ENCODE peak calls at places on chromosomes 13 and 19, in five cellular contexts. O, B, J, Q and C are unnamed samples.

GRCh38 chr19:400976-401835 is 7.7 kb downstream of the C2CD4C start:
- DNase-seq in O (no peak), B (peak), J (no peak), Q (no peak), C (no peak)

GRCh38 chr19:18143902-18144301 is 9.1 kb upstream of the PIK3R2 start:
- DNase-seq in O (no peak), B (no peak), J (no peak), Q (no peak), C (no peak)

GRCh38 chr13:44084146-44084545 is 204.4 kb downstream of the LACC1 start:
- DNase-seq in O (no peak), B (no peak), J (no peak), Q (no peak), C (no peak)

GRCh38 chr13:99269627-99270252 is 11.6 kb upstream of the GPR18 start:
- DNase-seq in O (no peak), B (no peak), J (peak), Q (no peak), C (no peak)

GRCh38 chr13:95834134-95834765 is 157.3 kb downstream of the DNAJC3 start:
- DNase-seq in O (peak), B (peak), J (peak), Q (peak), C (peak)

GRCh38 chr13:46124531-46124966 is 19.7 kb upstream of the CPB2 start:
- DNase-seq in O (no peak), B (no peak), J (no peak), Q (no peak), C (no peak)

GRCh38 chr19:50843205-50843604 is 9.8 kb upstream of the KLK15 start:
- DNase-seq in O (no peak), B (no peak), J (no peak), Q (no peak), C (no peak)

GRCh38 chr13:23991119-23991518 is 93.8 kb upstream of the C1QTNF9B start:
- DNase-seq in O (no peak), B (no peak), J (no peak), Q (no peak), C (no peak)

GRCh38 chr19:3025516-3025890 is 3.6 kb downstream of the TLE2 start:
- DNase-seq in O (no peak), B (no peak), J (no peak), Q (no peak), C (no peak)

GRCh38 chr13:99431927-99432636 is 69.2 kb upstream of the TM9SF2 start:
- DNase-seq in O (peak), B (no peak), J (no peak), Q (no peak), C (no peak)

GRCh38 chr13:35470671-35471465 is 5.6 kb downstream of the MAB21L1 start:
- DNase-seq in O (no peak), B (peak), J (no peak), Q (no peak), C (no peak)

GRCh38 chr19:43726736-43727592 is 11.1 kb downstream of the IRGC start:
- DNase-seq in O (peak), B (no peak), J (no peak), Q (no peak), C (no peak)

GRCh38 chr19:16125738-16126495 is 14.2 kb downstream of the RAB8A start:
- DNase-seq in O (no peak), B (no peak), J (no peak), Q (no peak), C (no peak)

GRCh38 chr13:107864543-107865460 is 350.5 kb downstream of the LIG4 start:
- DNase-seq in O (no peak), B (no peak), J (peak), Q (peak), C (no peak)

GRCh38 chr13:73987618-73988017 is 146.6 kb downstream of the KLF12 start:
- DNase-seq in O (no peak), B (no peak), J (no peak), Q (no peak), C (no peak)

GRCh38 chr19:42683917-42684513 is 56.3 kb downstream of the PSG3 start:
- DNase-seq in O (no peak), B (peak), J (peak), Q (peak), C (no peak)

GRCh38 chr19:45901432-45901903 is 945 bp downstream of the MYPOP start:
- DNase-seq in O (no peak), B (no peak), J (no peak), Q (no peak), C (peak)

GRCh38 chr13:65592757-65593156 is 1637.4 kb downstream of the PCDH9 start:
- DNase-seq in O (no peak), B (no peak), J (no peak), Q (no peak), C (no peak)

GRCh38 chr19:55677572-55678028 is 2.6 kb downstream of the EPN1 start:
- DNase-seq in O (no peak), B (no peak), J (no peak), Q (no peak), C (no peak)

GRCh38 chr19:10420444-10421239 is at the start of gene PDE4A:
- DNase-seq in O (no peak), B (peak), J (no peak), Q (no peak), C (no peak)
- TF ChIP-seq SUZ12 in O (no peak), B (no peak), J (no peak), Q (no peak), C (no peak)

GRCh38 chr19:47065242-47065641 is 16.8 kb upstream of the TMEM160 start:
- DNase-seq in O (no peak), B (no peak), J (no peak), Q (no peak), C (no peak)
- TF ChIP-seq SUZ12 in O (no peak), B (no peak), J (no peak), Q (no peak), C (no peak)

GRCh38 chr19:31498781-31499180 is 149.5 kb upstream of the TSHZ3 start:
- DNase-seq in O (no peak), B (no peak), J (no peak), Q (no peak), C (no peak)

GRCh38 chr19:31496076-31496475 is 146.8 kb upstream of the TSHZ3 start:
- DNase-seq in O (no peak), B (no peak), J (no peak), Q (no peak), C (no peak)

GRCh38 chr19:31499281-31499680 is 150.0 kb upstream of the TSHZ3 start:
- DNase-seq in O (no peak), B (peak), J (no peak), Q (no peak), C (no peak)

GRCh38 chr19:31499826-31500539 is 150.7 kb upstream of the TSHZ3 start:
- DNase-seq in O (no peak), B (peak), J (no peak), Q (no peak), C (no peak)

DNA sequence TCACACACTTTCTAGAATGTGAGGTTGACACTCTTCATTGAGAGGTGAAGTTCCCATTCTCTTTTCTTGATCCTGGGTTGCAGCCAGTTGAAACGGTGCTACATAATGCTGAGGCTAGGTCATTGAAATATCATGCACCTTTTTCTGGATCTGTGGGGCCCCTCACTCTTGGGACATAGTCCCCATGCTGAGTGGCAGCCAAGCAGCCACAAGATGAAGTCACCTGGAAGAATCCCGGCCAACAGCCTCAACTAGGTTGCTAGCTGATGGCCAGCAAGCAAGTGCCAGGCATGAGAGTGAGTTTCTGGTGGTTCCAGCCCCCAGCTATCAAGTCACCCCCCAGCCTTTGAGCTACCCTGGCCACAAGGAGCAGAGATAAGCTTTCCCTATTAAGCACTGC is 148.5 kb upstream of the TSHZ3 start:
- DNase-seq in O (no peak), B (no peak), J (no peak), Q (no peak), C (no peak)
- TF ChIP-seq SUZ12 in O (no peak), B (no peak), J (no peak), Q (no peak), C (no peak)

DNA sequence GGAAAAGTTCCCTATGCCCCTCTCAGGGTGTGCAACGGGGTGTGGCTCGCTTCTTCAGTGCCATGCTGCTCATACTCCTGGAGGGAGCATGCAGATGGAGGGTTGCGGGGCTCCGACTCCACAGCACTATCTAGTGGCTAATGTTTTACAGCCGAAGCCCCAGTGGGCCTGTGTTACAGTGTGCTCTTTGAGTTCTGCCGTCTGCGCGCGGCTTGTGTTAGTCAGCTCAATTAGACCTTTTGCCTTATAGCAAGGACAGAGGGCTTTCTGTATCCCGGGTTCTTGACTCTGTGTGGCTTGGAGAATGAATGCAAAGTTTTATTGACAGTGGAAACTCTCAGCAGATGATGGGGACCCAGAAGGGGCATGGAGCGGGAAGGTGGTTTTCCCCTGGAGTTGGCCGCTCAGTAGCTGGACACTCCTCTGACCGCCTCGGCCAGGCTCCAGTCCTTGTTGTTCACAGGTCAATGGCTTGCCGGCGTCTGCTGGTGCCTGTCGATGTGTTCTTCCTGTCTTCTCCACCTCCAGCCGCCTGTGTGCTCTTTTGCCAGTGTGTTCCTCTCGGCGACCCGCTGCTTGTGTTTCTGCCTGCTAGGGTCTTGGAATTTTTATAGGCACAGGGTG is 383.4 kb downstream of the LMO7 start:
- DNase-seq in O (no peak), B (peak), J (peak), Q (peak), C (peak)
- TF ChIP-seq SUZ12 in O (no peak), B (no peak), J (no peak), Q (no peak), C (no peak)

DNA sequence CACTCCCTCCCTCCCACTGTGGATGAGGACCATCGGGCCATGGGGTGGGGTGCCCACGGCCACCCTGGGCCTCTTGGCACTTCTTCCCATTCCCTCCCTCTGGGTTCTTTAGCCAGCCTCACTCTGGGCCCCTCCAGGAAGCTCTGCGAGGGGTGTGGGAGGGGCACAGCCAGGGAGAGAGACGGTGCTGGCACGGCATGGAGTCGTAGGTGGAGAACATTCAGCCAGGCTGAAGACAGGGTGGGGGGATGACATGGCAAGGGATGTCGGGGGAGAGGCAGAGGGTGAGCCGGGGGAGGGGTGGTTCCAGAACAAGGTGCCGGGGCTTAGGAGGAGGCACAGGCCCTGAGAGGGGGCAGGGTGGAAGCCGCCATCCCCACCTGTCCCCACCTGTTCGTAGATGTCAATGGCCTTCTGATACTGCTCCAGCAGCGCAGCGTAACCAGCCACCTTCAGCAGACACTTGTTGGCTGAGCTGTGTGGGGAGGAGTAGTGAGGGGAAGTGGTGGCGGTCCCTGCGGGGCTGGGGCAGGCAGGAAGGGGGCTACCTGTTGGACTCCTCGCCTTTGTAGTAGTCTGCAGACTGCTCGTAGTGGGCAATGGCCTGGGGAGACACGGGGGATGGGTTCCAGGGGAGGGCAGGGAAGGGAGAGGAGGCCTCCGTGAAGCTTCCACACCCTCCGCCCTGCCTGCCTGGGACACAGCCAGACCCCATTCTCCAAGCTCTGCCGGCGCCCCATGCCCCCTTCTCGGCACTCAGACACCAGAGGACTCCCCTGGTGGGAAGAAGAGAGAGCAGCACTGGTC is 8.8 kb upstream of the KPTN start:
- DNase-seq in O (no peak), B (no peak), J (no peak), Q (no peak), C (no peak)
- TF ChIP-seq SUZ12 in O (no peak), B (no peak), J (no peak), Q (no peak), C (no peak)

DNA sequence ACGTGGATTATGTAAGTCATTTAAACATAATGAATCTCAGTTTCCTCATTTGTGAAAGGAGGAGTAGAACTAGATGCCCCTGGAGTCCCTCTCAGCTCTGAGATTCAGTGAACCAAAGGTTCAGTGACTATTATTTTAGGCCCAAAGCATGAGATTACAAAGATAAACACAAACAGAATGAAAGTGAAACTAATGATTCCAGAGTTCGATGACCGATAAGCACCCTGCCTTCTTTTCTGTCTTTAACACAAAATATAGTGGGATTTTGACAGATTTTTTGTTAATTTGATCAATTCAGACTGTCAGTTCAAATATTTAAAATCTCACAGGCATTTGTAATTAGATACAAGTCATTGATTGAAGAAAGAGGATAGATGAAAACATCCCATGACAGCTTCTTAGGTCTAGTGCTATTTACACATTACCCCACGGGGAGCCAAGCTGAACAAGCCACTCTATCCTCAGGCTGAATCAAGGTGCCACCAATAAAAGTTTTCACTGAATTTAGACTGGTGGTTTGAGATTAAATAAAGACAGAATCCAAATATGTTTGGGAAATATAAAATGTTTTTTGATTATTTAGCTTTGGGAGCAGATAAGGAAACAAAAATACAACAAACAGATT is 64.6 kb upstream of the RAP2A start:
- DNase-seq in O (no peak), B (no peak), J (no peak), Q (no peak), C (no peak)
- TF ChIP-seq SUZ12 in O (no peak), B (no peak), J (no peak), Q (no peak), C (no peak)

GRCh38 chr13:27997904-27998522 is 9.5 kb upstream of the URAD start:
- DNase-seq in O (no peak), B (peak), J (peak), Q (no peak), C (peak)
- TF ChIP-seq SUZ12 in O (no peak), B (no peak), J (no peak), Q (no peak), C (no peak)

GRCh38 chr13:30004204-30004603 is 153.8 kb upstream of the UBL3 start:
- DNase-seq in O (no peak), B (no peak), J (no peak), Q (no peak), C (no peak)
- TF ChIP-seq SUZ12 in O (no peak), B (no peak), J (no peak), Q (no peak), C (no peak)